ENCODE peak calls at places on chromosomes 4 and X, in six cellular contexts. H is GM20000; O is fibroblast of pulmonary artery; I is CD4-positive, alpha-beta T cell; M is cardiac muscle cell; N is nephron progenitor cell. Y is an unnamed sample.

GRCh38 chr4:121977251-121978168 is 25.6 kb upstream of the TRPC3 start:
- DNase-seq in N (no peak), M (peak), H (peak), O (no peak), I (no peak), Y (no peak)

GRCh38 chrX:153580700-153581386 is 18.1 kb downstream of the CCNQ start:
- DNase-seq in H (no peak), I (no peak), M (peak), O (no peak), N (peak), Y (no peak)

GRCh38 chr4:41590591-41590990 is 52.6 kb downstream of the LIMCH1 start:
- DNase-seq in N (no peak), I (no peak), H (no peak), O (no peak), M (no peak), Y (no peak)

GRCh38 chrX:150849996-150850720 is 48.3 kb downstream of the CD99L2 start:
- DNase-seq in N (no peak), H (no peak), O (no peak), M (no peak), I (no peak), Y (no peak)

GRCh38 chr4:13653356-13653755 is 25.8 kb upstream of the BOD1L1 start:
- DNase-seq in H (no peak), O (no peak), N (no peak), I (no peak), M (no peak), Y (no peak)

GRCh38 chr4:150668824-150669223 is 86.9 kb downstream of the MAB21L2 start:
- DNase-seq in H (no peak), O (no peak), M (no peak), N (no peak), I (no peak), Y (no peak)

GRCh38 chrX:156004740-156005139 is 7.2 kb downstream of the IL9R start:
- DNase-seq in N (no peak), H (no peak), I (no peak), O (no peak), M (no peak), Y (no peak)

GRCh38 chr4:82398263-82398662 is 24.5 kb upstream of the HNRNPD start:
- DNase-seq in N (no peak), H (no peak), M (no peak), I (no peak), O (no peak), Y (no peak)

GRCh38 chr4:5800496-5800895 is 89.5 kb downstream of the EVC start:
- DNase-seq in O (no peak), H (no peak), M (no peak), N (no peak), I (no peak), Y (no peak)

GRCh38 chr4:2304321-2304876 is 42.5 kb upstream of the MXD4 start:
- DNase-seq in H (no peak), I (no peak), M (no peak), N (no peak), O (no peak), Y (no peak)

GRCh38 chrX:134537179-134537945 is 77.4 kb downstream of the HPRT1 start:
- DNase-seq in N (no peak), M (no peak), H (no peak), O (peak), I (no peak), Y (no peak)

GRCh38 chrX:19709812-19710518 is 177.4 kb downstream of the SH3KBP1 start:
- DNase-seq in N (no peak), O (peak), M (no peak), H (no peak), I (no peak), Y (no peak)

GRCh38 chr4:38967260-38968095 is 64.7 kb downstream of the TMEM156 start:
- DNase-seq in H (no peak), N (no peak), M (no peak), O (peak), I (no peak), Y (no peak)

GRCh38 chr4:140710784-140711622 is 45.2 kb downstream of the TBC1D9 start:
- DNase-seq in O (no peak), N (no peak), H (no peak), M (no peak), I (no peak), Y (no peak)

GRCh38 chr4:126364290-126364978 is 1049.7 kb downstream of the FAT4 start:
- DNase-seq in H (no peak), I (no peak), O (peak), N (no peak), M (no peak), Y (no peak)

GRCh38 chr4:169823685-169824084 is 65.9 kb upstream of the HPF1 start:
- DNase-seq in O (peak), I (peak), N (peak), M (peak), H (peak), Y (no peak)

GRCh38 chrX:130171446-130172126 is at the start of gene RAB33A:
- DNase-seq in O (peak), H (peak), I (peak), N (peak), M (peak), Y (no peak)

GRCh38 chr4:152709675-152710438 is 30.1 kb upstream of the TMEM154 start:
- DNase-seq in M (peak), I (no peak), O (peak), H (peak), N (no peak), Y (no peak)

GRCh38 chr4:7063362-7063761 is 4.5 kb downstream of the GRPEL1 start:
- DNase-seq in N (no peak), O (no peak), M (no peak), I (no peak), H (no peak), Y (no peak)

GRCh38 chrX:30283456-30284200 is 25.6 kb downstream of the NR0B1 start:
- DNase-seq in I (no peak), H (no peak), O (peak), M (no peak), N (no peak), Y (no peak)

GRCh38 chr4:41120297-41121217 is 93.8 kb downstream of the APBB2 start:
- DNase-seq in H (no peak), O (peak), I (no peak), M (no peak), N (no peak), Y (no peak)

GRCh38 chr4:48603366-48604003 is 113.4 kb downstream of the ZAR1 start:
- DNase-seq in I (no peak), M (peak), H (no peak), N (no peak), O (no peak), Y (no peak)

GRCh38 chr4:183504930-183505555 is at the start of gene ING2:
- DNase-seq in O (no peak), N (no peak), H (peak), I (no peak), M (peak), Y (peak)

GRCh38 chr4:118351851-118352827 is 664 bp downstream of the PRSS12 start:
- DNase-seq in H (peak), O (peak), I (no peak), N (peak), M (peak), Y (no peak)

GRCh38 chr4:7647932-7648812 is 213.4 kb upstream of the PSAPL1 start:
- DNase-seq in H (no peak), M (no peak), N (no peak), O (peak), I (no peak), Y (no peak)

GRCh38 chr4:6674500-6675149 is 19.1 kb upstream of the S100P start:
- DNase-seq in I (peak), M (peak), O (peak), N (no peak), H (peak), Y (no peak)

GRCh38 chr4:61173799-61174198 is 26.3 kb upstream of the ADGRL3 start:
- DNase-seq in H (no peak), O (no peak), M (no peak), N (no peak), I (no peak), Y (no peak)

GRCh38 chr4:72974694-72975487 is 94.6 kb downstream of the COX18 start:
- DNase-seq in H (no peak), M (no peak), I (no peak), O (peak), N (peak), Y (no peak)

GRCh38 chr4:122364700-122365404 is 14.0 kb upstream of the ADAD1 start:
- DNase-seq in I (no peak), H (no peak), M (peak), N (peak), O (no peak), Y (no peak)

GRCh38 chr4:16733509-16733908 is 164.9 kb downstream of the LDB2 start:
- DNase-seq in O (no peak), I (no peak), N (no peak), H (no peak), M (no peak), Y (no peak)

GRCh38 chrX:102067966-102068723 is 57.3 kb upstream of the TCEAL2 start:
- DNase-seq in O (peak), I (no peak), M (peak), N (peak), H (no peak), Y (no peak)

GRCh38 chrX:150897371-150898319 is 823 bp downstream of the CD99L2 start:
- DNase-seq in O (peak), N (peak), I (peak), H (peak), M (no peak), Y (no peak)

GRCh38 chr4:108097990-108098553 is 70.7 kb downstream of the LEF1 start:
- DNase-seq in N (no peak), H (no peak), O (no peak), I (no peak), M (peak), Y (no peak)

GRCh38 chr4:48269861-48270515 is 350 bp upstream of the TEC start:
- DNase-seq in H (peak), O (peak), M (peak), I (peak), N (peak), Y (peak)

GRCh38 chrX:40097492-40098263 is at the start of gene BCOR:
- DNase-seq in H (peak), I (peak), N (peak), M (peak), O (peak), Y (no peak)

GRCh38 chr4:130359537-130359936 is 1263.6 kb downstream of the C4orf33 start:
- DNase-seq in N (no peak), I (no peak), M (no peak), O (peak), H (no peak), Y (no peak)
- TF ChIP-seq CTCF in N (peak), I (no peak), M (peak), O (peak), H (no peak), Y (peak)

GRCh38 chrX:131826572-131826971 is 196.5 kb upstream of the STK26 start:
- DNase-seq in O (no peak), I (no peak), M (no peak), N (no peak), H (no peak), Y (no peak)

GRCh38 chrX:131818297-131818936 is 204.7 kb upstream of the STK26 start:
- DNase-seq in M (no peak), H (no peak), N (no peak), I (no peak), O (no peak), Y (no peak)

GRCh38 chrX:131827935-131828334 is 195.2 kb upstream of the STK26 start:
- DNase-seq in I (no peak), M (peak), O (peak), N (peak), H (peak), Y (no peak)

GRCh38 chrX:131816551-131817136 is 206.5 kb upstream of the STK26 start:
- DNase-seq in H (peak), O (no peak), I (peak), M (no peak), N (no peak), Y (no peak)

GRCh38 chrX:131821945-131822622 is 201.0 kb upstream of the STK26 start:
- DNase-seq in H (no peak), M (no peak), N (no peak), I (no peak), O (no peak), Y (no peak)
- TF ChIP-seq CTCF in H (no peak), M (no peak), N (no peak), I (no peak), O (no peak), Y (no peak)

GRCh38 chrX:83004012-83004411 is 504.1 kb upstream of the POU3F4 start:
- DNase-seq in H (no peak), O (no peak), N (no peak), I (no peak), M (no peak), Y (no peak)

DNA sequence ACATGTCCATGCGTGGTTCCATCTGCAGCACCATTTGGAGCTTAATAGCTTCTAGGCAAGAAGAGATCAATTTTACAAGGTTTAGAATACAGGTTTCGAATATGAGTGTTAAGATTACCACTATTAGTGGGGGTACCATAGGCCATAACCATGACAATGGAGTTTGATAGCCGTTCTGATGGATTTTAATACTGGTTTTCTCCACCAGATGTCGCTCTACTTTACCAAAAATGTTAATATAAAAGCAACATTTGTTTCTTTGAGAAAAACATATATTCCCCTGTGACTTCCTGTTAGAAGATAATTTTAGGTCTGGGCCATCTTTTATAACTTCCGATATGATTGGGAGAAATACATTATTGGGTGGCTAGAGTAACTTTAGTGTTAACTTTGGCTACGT is 499.7 kb upstream of the POU3F4 start:
- DNase-seq in H (no peak), O (peak), M (no peak), I (no peak), N (no peak), Y (no peak)
- TF ChIP-seq CTCF in H (no peak), O (peak), M (no peak), I (peak), N (peak), Y (peak)

DNA sequence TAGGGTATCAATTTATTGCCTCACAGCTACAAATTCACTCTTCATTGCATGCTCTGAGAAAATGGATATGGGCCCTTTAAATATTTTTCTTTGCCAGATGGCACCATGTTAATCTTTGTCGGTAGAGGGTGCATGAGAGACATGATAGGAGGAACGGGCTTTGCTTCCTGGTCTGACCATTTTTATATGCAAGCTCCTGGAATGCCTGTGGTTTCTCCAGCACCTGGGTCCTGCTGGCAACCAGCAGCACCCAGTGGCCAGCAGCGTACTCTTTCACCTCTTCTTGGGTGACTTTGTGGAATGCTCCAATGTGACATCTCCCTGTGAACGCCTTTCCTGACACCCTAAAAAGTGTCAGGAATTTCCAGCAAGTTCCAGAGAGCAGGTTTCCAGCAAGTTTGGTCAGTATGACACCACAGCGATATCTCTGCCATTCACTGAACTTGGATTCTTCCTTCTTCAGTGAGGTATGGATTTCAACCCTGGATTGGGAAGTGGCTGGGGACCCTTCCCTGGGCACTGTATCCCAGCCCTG is 140.3 kb upstream of the PGRMC2 start:
- DNase-seq in O (peak), M (no peak), H (no peak), I (no peak), N (no peak), Y (no peak)
- TF ChIP-seq CTCF in O (peak), M (peak), H (no peak), I (no peak), N (no peak), Y (peak)

DNA sequence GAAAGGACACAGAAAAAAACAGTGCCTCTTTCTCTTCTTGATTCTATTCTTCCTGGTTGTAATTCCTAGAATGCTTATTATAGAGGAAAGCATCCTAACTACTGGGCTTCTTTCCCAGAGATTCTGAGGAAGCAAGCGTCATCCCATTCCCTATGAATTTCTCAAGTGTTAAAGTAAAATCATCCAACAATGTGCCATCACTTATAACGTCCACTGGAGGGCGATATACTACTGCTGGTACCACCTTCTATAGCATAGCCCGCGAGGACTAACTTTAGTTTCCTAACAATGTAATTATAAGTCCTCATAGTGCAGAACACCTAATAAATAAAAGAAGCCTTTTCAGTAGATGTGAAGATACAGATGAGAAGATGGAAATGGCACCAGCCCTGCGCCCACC is 4.4 kb downstream of the CENPVL3 start:
- DNase-seq in I (no peak), N (no peak), M (peak), H (peak), O (peak), Y (no peak)
- TF ChIP-seq CTCF in I (no peak), N (peak), M (peak), H (peak), O (peak), Y (peak)